ENCODE peak calls at places on chromosomes 6 and 20, in six cellular contexts. Q is AG04450, F is glutamatergic neuron, L is uterus, H is astrocyte, R is fibroblast of lung. Z is an unnamed sample.

GRCh38 chr6:137824502-137824879 is 42.6 kb upstream of the TNFAIP3 start:
- DNase-seq in Q (no peak), F (no peak), L (no peak), H (no peak), R (no peak), Z (no peak)

GRCh38 chr20:52200870-52201269 is 9.3 kb upstream of the ZFP64 start:
- DNase-seq in Q (no peak), F (no peak), L (no peak), H (no peak), R (peak; percentile 39), Z (no peak)

GRCh38 chr6:133099573-133099972 is 141.6 kb upstream of the EYA4 start:
- DNase-seq in Q (peak; percentile 87), F (no peak), L (no peak), H (peak; percentile 94), R (peak; percentile 97), Z (no peak)

GRCh38 chr6:127030841-127031240 is 87.6 kb upstream of the RSPO3 start:
- DNase-seq in Q (no peak), F (no peak), L (no peak), H (no peak), R (no peak), Z (no peak)

GRCh38 chr6:139126255-139126654 is 8.6 kb upstream of the HECA start:
- DNase-seq in Q (peak; percentile 55), F (no peak), L (no peak), H (peak; percentile 83), R (peak; percentile 89), Z (no peak)

GRCh38 chr20:57900226-57900905 is 190.6 kb upstream of the PMEPA1 start:
- DNase-seq in Q (no peak), F (no peak), L (no peak), H (no peak), R (no peak), Z (no peak)

GRCh38 chr6:169738204-169738971 is 13.0 kb downstream of the DYNLT2 start:
- DNase-seq in Q (no peak), F (no peak), L (no peak), H (no peak), R (peak; percentile 20), Z (peak; percentile 3)

GRCh38 chr6:25750911-25751310 is 3.6 kb upstream of the SLC17A4 start:
- DNase-seq in Q (no peak), F (no peak), L (no peak), H (no peak), R (no peak), Z (no peak)

GRCh38 chr6:74491844-74492374 is 713.9 kb downstream of the COL12A1 start:
- DNase-seq in Q (no peak), F (no peak), L (no peak), H (no peak), R (no peak), Z (no peak)

GRCh38 chr6:85660181-85660611 is 17.5 kb upstream of the SYNCRIP start:
- DNase-seq in Q (peak; percentile 82), F (no peak), L (no peak), H (peak; percentile 98), R (peak; percentile 87), Z (no peak)

GRCh38 chr20:36754656-36755222 is 8.8 kb upstream of the NDRG3 start:
- DNase-seq in Q (peak; percentile 74), F (peak; percentile 47), L (peak; percentile 57), H (peak; percentile 48), R (peak; percentile 95), Z (peak; percentile 46)

GRCh38 chr6:111631930-111632460 is 26.3 kb upstream of the TRAF3IP2 start:
- DNase-seq in Q (no peak), F (no peak), L (peak; percentile 36), H (no peak), R (no peak), Z (peak; percentile 54)

GRCh38 chr6:65927141-65927540 is 220.1 kb upstream of the EYS start:
- DNase-seq in Q (no peak), F (no peak), L (no peak), H (no peak), R (no peak), Z (no peak)

GRCh38 chr20:10863337-10864060 is 189.7 kb upstream of the JAG1 start:
- DNase-seq in Q (peak; percentile 39), F (no peak), L (no peak), H (peak; percentile 87), R (peak; percentile 89), Z (no peak)

GRCh38 chr6:36139991-36140710 is 9.8 kb downstream of the MAPK13 start:
- DNase-seq in Q (no peak), F (no peak), L (no peak), H (no peak), R (no peak), Z (no peak)

GRCh38 chr6:160247457-160247883 is 11.2 kb downstream of the SLC22A2 start:
- DNase-seq in Q (no peak), F (no peak), L (no peak), H (no peak), R (no peak), Z (no peak)

GRCh38 chr20:21514553-21515251 is 838 bp upstream of the NKX2-2 start:
- DNase-seq in Q (no peak), F (peak; percentile 34), L (no peak), H (no peak), R (no peak), Z (no peak)

GRCh38 chr6:165744515-165745228 is 81.6 kb upstream of the PDE10A start:
- DNase-seq in Q (no peak), F (no peak), L (no peak), H (no peak), R (peak; percentile 7), Z (no peak)

DNA sequence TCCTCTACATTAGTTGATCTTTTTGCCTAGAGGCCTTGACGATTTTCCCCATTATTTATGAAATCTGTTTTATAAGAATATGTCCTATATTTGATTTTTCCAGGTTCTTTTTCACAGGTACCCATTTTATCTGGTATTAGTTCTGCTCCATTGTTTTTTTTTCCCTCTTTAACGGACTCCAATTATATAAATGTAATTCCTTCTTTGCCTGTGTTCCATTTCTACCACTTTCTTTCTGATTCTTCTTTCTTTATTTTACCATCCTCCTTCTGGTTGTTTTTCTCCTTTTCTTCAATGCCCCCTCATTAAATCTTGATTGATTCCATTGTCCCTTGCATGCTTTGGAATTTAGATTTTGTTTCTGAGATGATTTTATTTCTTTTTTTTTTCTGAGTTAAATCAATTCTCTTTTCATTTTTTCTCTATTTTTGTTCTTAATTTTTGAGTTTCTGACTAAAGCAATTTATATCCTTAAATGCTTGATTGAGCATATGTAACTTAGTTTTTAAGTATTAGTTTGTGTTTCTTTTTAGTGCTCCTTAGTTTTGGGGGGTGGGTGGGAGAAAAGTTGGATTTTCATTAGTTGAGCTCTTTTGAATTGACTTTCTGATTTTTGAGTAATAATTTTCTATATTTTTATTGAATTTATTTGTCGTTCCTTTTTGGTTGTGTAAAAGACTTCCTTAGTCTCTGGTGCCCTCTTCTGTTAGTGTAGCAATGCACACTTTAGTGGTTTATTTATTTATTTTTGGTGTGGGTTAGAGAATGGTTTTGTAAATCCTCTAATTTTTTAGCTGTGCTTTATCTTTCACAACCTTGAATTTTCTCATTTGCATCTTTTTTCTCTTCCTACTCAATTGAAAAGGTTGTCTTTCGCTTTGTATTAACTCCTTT is 140.8 kb downstream of the FARS2 start:
- DNase-seq in Q (no peak), F (no peak), L (no peak), H (no peak), R (peak; percentile 58), Z (no peak)
- TF ChIP-seq CTCF in Q (peak; percentile 63), F (peak; percentile 45), L (no peak), H (peak; percentile 46), R (peak; percentile 55), Z (peak; percentile 29)

GRCh38 chr20:44231193-44231592 is 15.9 kb upstream of the GDAP1L1 start:
- DNase-seq in Q (no peak), F (no peak), L (no peak), H (no peak), R (no peak), Z (no peak)

GRCh38 chr20:44233436-44234016 is 13.6 kb upstream of the GDAP1L1 start:
- DNase-seq in Q (no peak), F (no peak), L (no peak), H (no peak), R (no peak), Z (no peak)

GRCh38 chr20:44231713-44232468 is 15.2 kb upstream of the GDAP1L1 start:
- DNase-seq in Q (no peak), F (no peak), L (no peak), H (no peak), R (no peak), Z (no peak)

GRCh38 chr20:44224651-44225050 is 14.1 kb upstream of the OSER1 start:
- DNase-seq in Q (no peak), F (no peak), L (no peak), H (no peak), R (no peak), Z (no peak)

DNA sequence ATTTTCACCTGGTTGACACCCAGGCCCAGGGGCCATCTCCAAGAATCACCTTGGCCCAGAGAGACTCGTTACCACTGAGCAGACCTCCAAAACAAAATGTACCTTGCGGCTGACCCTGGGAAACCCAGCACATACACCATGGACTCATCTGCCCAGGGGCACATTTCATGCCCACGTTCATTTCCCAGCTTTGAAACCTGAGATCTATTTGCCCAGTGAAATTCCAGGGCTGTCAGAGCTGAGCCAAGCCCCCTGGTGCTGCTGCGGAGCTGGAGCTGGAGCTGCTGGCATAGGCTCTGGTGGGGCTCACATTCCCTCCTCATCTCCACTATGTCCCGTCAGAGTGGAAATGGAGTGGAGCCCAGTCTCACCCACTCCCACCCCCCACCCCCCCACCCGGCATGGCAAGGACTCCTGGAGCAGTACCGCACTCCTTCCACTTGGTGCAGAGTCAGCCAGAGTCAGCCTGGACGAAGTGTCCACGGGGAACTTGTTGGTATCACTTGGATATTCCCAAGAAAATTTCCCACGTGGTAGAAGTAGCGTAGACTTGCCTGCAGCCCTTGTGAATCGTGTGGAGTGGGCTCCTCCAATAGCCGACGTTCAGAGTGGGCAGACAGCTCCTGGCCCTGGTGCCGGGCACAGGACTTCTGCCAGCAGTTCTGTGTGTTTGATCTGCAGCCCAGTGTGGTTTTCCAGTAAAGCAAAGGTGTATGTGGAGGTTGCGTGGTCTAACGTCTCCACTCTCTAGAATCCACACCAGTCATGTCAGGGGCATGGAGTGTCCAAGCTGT is 18.1 kb upstream of the OSER1 start:
- DNase-seq in Q (no peak), F (no peak), L (no peak), H (no peak), R (no peak), Z (no peak)
- TF ChIP-seq CTCF in Q (no peak), F (no peak), L (no peak), H (no peak), R (no peak), Z (no peak)

DNA sequence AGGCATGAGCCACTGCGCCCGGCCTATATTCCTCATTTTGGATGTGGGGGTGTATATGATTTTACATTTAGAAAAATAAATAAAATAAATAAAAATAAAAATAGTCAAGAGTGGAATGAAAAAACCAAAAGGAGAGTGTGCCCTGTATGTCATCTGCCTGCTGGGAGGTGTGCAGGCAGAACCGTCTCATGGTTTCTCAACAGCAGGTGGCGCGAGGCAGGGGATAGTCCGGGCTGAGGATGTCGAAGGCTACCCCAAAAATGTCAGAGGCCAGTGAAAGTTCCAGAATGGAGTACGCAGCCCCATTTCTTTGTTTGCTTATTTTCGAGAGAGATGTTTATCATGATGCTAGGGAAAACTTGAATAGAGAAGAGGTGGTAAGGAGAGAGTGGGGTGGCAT is 16.4 kb upstream of the KIF16B start:
- DNase-seq in Q (no peak), F (no peak), L (no peak), H (no peak), R (no peak), Z (no peak)
- TF ChIP-seq CTCF in Q (no peak), F (no peak), L (no peak), H (no peak), R (no peak), Z (no peak)

GRCh38 chr6:104284872-104285271 is 574.8 kb downstream of the HACE1 start:
- DNase-seq in Q (no peak), F (no peak), L (no peak), H (no peak), R (no peak), Z (no peak)

GRCh38 chr6:104286641-104287040 is 573.1 kb downstream of the HACE1 start:
- DNase-seq in Q (no peak), F (no peak), L (no peak), H (no peak), R (no peak), Z (no peak)

GRCh38 chr6:104281370-104281769 is 578.3 kb downstream of the HACE1 start:
- DNase-seq in Q (no peak), F (no peak), L (no peak), H (no peak), R (no peak), Z (no peak)
- TF ChIP-seq CTCF in Q (no peak), F (no peak), L (no peak), H (no peak), R (no peak), Z (no peak)